ENCODE peak calls at places on chromosome 5, in ten cellular contexts. N is Peyer's patch, U is ovary, W is A549, O is tibial nerve, X is HCT116, Z is GM12891, P is stomach, L is IMR-90, F is breast epithelium. H is an unnamed sample.

GRCh38 chr5:109411627-109412026 is 1.9 kb upstream of the PJA2 start:
- DNase-seq in X (peak; percentile 24), O (no peak), F (no peak), U (no peak), W (peak; percentile 15), P (no peak), L (peak; percentile 97), Z (no peak), N (no peak), H (peak; percentile 21)

GRCh38 chr5:100584889-100585288 is 49.7 kb downstream of the FAM174A start:
- DNase-seq in Z (no peak), U (no peak), W (no peak), X (no peak), F (no peak), O (no peak), N (no peak), P (no peak), L (no peak), H (no peak)

GRCh38 chr5:79798892-79799590 is 109.4 kb downstream of the CMYA5 start:
- DNase-seq in N (no peak), X (no peak), O (no peak), W (no peak), P (no peak), L (no peak), Z (no peak), U (no peak), F (no peak), H (no peak)

GRCh38 chr5:61702784-61703183 is 370.7 kb downstream of the ZSWIM6 start:
- DNase-seq in P (no peak), L (no peak), O (no peak), Z (no peak), X (no peak), N (no peak), F (no peak), U (no peak), W (no peak), H (no peak)

GRCh38 chr5:77347435-77348098 is 137.1 kb downstream of the PDE8B start:
- DNase-seq in U (no peak), W (no peak), P (no peak), Z (no peak), N (no peak), O (no peak), X (no peak), L (no peak), F (no peak), H (no peak)

GRCh38 chr5:116492776-116493175 is 81.8 kb downstream of the SEMA6A start:
- DNase-seq in F (no peak), N (no peak), U (no peak), P (no peak), L (no peak), W (no peak), Z (no peak), X (no peak), O (no peak), H (no peak)

GRCh38 chr5:36435516-36435915 is 133.8 kb upstream of the RANBP3L start:
- DNase-seq in L (no peak), F (no peak), N (no peak), Z (no peak), W (no peak), U (no peak), X (no peak), O (no peak), P (no peak), H (no peak)

GRCh38 chr5:161847896-161848510 is at the start of gene GABRA1:
- DNase-seq in L (no peak), F (no peak), U (no peak), W (no peak), O (no peak), N (no peak), X (no peak), Z (no peak), P (no peak), H (no peak)

GRCh38 chr5:78327761-78328510 is 32.5 kb upstream of the SCAMP1 start:
- DNase-seq in P (peak; percentile 67), L (no peak), N (no peak), F (no peak), W (no peak), U (no peak), X (no peak), O (no peak), Z (no peak), H (no peak)

GRCh38 chr5:77356740-77357139 is 135.4 kb downstream of the WDR41 start:
- DNase-seq in O (no peak), Z (peak; percentile 24), L (peak; percentile 65), F (no peak), X (no peak), N (no peak), U (no peak), W (no peak), P (no peak), H (no peak)

GRCh38 chr5:181187500-181188213 is 17.3 kb downstream of the TRIM7 start:
- DNase-seq in F (peak; percentile 88), L (peak; percentile 80), Z (no peak), X (peak; percentile 86), P (peak; percentile 73), N (peak; percentile 80), O (peak; percentile 77), W (no peak), U (peak; percentile 89), H (peak; percentile 49)

GRCh38 chr5:116229131-116229530 is 144.3 kb downstream of the COMMD10 start:
- DNase-seq in L (no peak), F (no peak), Z (no peak), U (no peak), X (no peak), W (no peak), N (no peak), O (no peak), P (no peak), H (no peak)

DNA sequence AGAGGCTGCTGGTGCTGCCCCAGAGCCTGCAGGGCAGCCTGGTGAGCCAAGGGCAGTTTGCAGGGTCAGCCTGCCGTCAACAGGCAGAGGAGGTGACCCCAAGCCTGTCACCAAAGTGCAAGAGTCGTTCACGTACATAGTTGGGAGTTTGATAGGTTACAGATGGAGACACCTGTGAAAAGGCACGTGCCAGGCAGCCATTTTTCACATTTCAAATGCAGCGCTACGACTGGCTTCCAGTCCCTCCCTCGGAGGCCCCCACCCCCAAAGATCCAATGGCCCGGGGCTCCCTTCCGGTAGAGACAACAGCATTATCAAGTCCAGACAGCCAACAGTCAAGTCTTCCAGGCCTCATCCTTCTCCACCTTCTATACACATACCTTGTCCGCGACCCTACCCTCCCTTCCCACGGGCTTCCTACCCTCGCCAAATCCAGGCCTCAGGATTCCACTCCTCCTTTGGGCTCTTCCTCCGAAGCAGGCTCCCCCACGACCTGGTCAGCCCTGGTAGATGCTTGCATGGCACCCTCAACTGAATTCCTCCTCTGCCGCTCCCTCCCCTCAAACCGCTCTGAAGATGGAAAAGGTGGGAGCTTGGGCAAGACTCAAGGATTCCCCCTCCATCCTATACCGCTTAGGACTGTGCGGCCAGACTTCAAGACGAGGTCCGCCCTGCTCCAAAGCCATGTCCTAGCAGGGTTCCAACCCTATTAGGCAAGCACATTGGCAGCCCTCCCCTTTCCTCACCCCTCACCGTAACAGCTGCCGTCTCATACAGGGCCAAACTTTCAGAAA is 13.2 kb downstream of the HNRNPH1 start:
- DNase-seq in X (no peak), Z (no peak), N (no peak), O (peak; percentile 22), P (no peak), W (no peak), L (no peak), F (no peak), U (no peak), H (no peak)
- TF ChIP-seq POLR2A in X (no peak), Z (no peak), N (no peak), O (no peak), P (no peak), W (no peak), L (no peak), F (no peak), U (no peak), H (no peak)

GRCh38 chr5:172172912-172173591 is 15.0 kb downstream of the STK10 start:
- DNase-seq in O (no peak), Z (no peak), N (no peak), W (no peak), L (no peak), P (no peak), F (no peak), U (no peak), X (no peak), H (no peak)

GRCh38 chr5:172178301-172179031 is 9.6 kb downstream of the STK10 start:
- DNase-seq in Z (no peak), U (no peak), F (no peak), P (peak; percentile 86), L (no peak), X (no peak), O (no peak), N (peak; percentile 56), W (no peak), H (no peak)

GRCh38 chr5:172177232-172177631 is 10.8 kb downstream of the STK10 start:
- DNase-seq in Z (no peak), O (no peak), X (no peak), L (no peak), N (no peak), U (no peak), W (no peak), P (no peak), F (no peak), H (no peak)

GRCh38 chr5:172173771-172174170 is 14.3 kb downstream of the STK10 start:
- DNase-seq in Z (no peak), P (no peak), W (no peak), L (peak; percentile 65), N (no peak), X (no peak), F (no peak), U (no peak), O (no peak), H (peak; percentile 84)

GRCh38 chr5:172175263-172175719 is 12.7 kb downstream of the STK10 start:
- DNase-seq in P (peak; percentile 63), Z (peak; percentile 70), O (no peak), N (peak; percentile 95), W (no peak), U (no peak), F (no peak), L (no peak), X (no peak), H (peak; percentile 26)
- TF ChIP-seq POLR2A in P (no peak), Z (peak; percentile 60), O (no peak), N (no peak), W (no peak), U (no peak), F (no peak), L (no peak), X (no peak), H (no peak)

DNA sequence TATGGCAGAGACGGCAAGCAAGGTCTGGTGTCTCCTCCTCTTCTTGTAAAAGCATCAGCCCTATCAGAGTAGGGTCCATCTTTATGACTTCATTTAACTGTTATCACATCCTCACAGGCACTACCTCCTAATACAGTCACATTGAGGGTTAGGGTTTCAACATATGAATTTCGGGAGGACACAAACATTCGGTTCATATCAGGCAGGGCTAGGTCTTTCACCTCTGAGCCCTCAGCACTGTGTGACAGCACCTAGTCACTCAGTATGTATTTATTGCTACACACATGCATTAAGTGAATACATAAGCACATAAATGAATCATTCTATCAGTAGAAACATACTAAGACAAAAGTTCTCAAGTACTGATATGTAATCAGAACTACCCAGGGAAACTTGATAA is 9.4 kb upstream of the BTF3 start:
- DNase-seq in L (no peak), W (no peak), O (no peak), Z (no peak), F (no peak), X (no peak), N (no peak), P (no peak), U (no peak), H (no peak)
- TF ChIP-seq POLR2A in L (no peak), W (no peak), O (no peak), Z (no peak), F (no peak), X (no peak), N (no peak), P (no peak), U (no peak), H (no peak)

GRCh38 chr5:150993836-150994412 is 26.5 kb upstream of the GPX3 start:
- DNase-seq in U (no peak), Z (no peak), N (no peak), F (no peak), X (no peak), L (no peak), O (no peak), W (no peak), P (no peak), H (no peak)
- TF ChIP-seq POLR2A in U (no peak), Z (no peak), N (no peak), F (no peak), X (no peak), L (no peak), O (no peak), W (no peak), P (no peak), H (no peak)

H was measured in H54.